ENCODE peak calls at places on chromosome 12, in nine cellular contexts. One of them, this sample, is unnamed.

GRCh38 chr12:132188451-132189298 is 44.4 kb downstream of the NOC4L start:
- DNase-seq in OCI-LY7: no peak
- DNase-seq in psoas muscle: no peak
- DNase-seq in endothelial cell of umbilical vein: no peak
- DNase-seq in mesendoderm: peak; percentile 31
- DNase-seq in CD8-positive, alpha-beta memory T cell: no peak
- DNase-seq in IMR-90: no peak
- DNase-seq in stomach: no peak
- DNase-seq in mammary epithelial cell: no peak
- DNase-seq in this sample: no peak

GRCh38 chr12:91332305-91332704 is 149.7 kb upstream of the DCN start:
- DNase-seq in psoas muscle: no peak
- DNase-seq in mesendoderm: no peak
- DNase-seq in OCI-LY7: no peak
- DNase-seq in CD8-positive, alpha-beta memory T cell: no peak
- DNase-seq in endothelial cell of umbilical vein: no peak
- DNase-seq in mammary epithelial cell: no peak
- DNase-seq in stomach: no peak
- DNase-seq in IMR-90: peak; percentile 34
- DNase-seq in this sample: no peak

GRCh38 chr12:105775351-105775750 is 363.4 kb downstream of the NUAK1 start:
- DNase-seq in endothelial cell of umbilical vein: peak; percentile 19
- DNase-seq in IMR-90: peak; percentile 23
- DNase-seq in mammary epithelial cell: peak; percentile 43
- DNase-seq in OCI-LY7: no peak
- DNase-seq in CD8-positive, alpha-beta memory T cell: no peak
- DNase-seq in mesendoderm: no peak
- DNase-seq in stomach: no peak
- DNase-seq in psoas muscle: no peak
- DNase-seq in this sample: no peak

GRCh38 chr12:103468837-103469236 is 26.9 kb downstream of the C12orf42 start:
- DNase-seq in psoas muscle: no peak
- DNase-seq in mammary epithelial cell: no peak
- DNase-seq in stomach: no peak
- DNase-seq in IMR-90: no peak
- DNase-seq in CD8-positive, alpha-beta memory T cell: no peak
- DNase-seq in mesendoderm: peak; percentile 23
- DNase-seq in endothelial cell of umbilical vein: no peak
- DNase-seq in OCI-LY7: no peak
- DNase-seq in this sample: no peak

GRCh38 chr12:85975716-85976115 is 101.6 kb downstream of the NTS start:
- DNase-seq in mesendoderm: no peak
- DNase-seq in IMR-90: no peak
- DNase-seq in stomach: no peak
- DNase-seq in endothelial cell of umbilical vein: peak; percentile 66
- DNase-seq in CD8-positive, alpha-beta memory T cell: no peak
- DNase-seq in OCI-LY7: no peak
- DNase-seq in psoas muscle: no peak
- DNase-seq in mammary epithelial cell: no peak
- DNase-seq in this sample: no peak

GRCh38 chr12:118603610-118604361 is 227.4 kb downstream of the SUDS3 start:
- DNase-seq in IMR-90: no peak
- DNase-seq in stomach: no peak
- DNase-seq in CD8-positive, alpha-beta memory T cell: no peak
- DNase-seq in mesendoderm: peak; percentile 27
- DNase-seq in OCI-LY7: no peak
- DNase-seq in endothelial cell of umbilical vein: no peak
- DNase-seq in psoas muscle: no peak
- DNase-seq in mammary epithelial cell: no peak
- DNase-seq in this sample: no peak

GRCh38 chr12:92973614-92974013 is 44.5 kb upstream of the EEA1 start:
- DNase-seq in IMR-90: peak; percentile 90
- DNase-seq in OCI-LY7: no peak
- DNase-seq in psoas muscle: no peak
- DNase-seq in stomach: no peak
- DNase-seq in mesendoderm: no peak
- DNase-seq in CD8-positive, alpha-beta memory T cell: no peak
- DNase-seq in endothelial cell of umbilical vein: no peak
- DNase-seq in mammary epithelial cell: peak; percentile 97
- DNase-seq in this sample: no peak

GRCh38 chr12:132108211-132108832 is 35.8 kb downstream of the DDX51 start:
- DNase-seq in psoas muscle: no peak
- DNase-seq in stomach: no peak
- DNase-seq in mesendoderm: peak; percentile 60
- DNase-seq in CD8-positive, alpha-beta memory T cell: no peak
- DNase-seq in endothelial cell of umbilical vein: no peak
- DNase-seq in OCI-LY7: no peak
- DNase-seq in mammary epithelial cell: no peak
- DNase-seq in IMR-90: no peak
- DNase-seq in this sample: no peak

GRCh38 chr12:123942277-123942653 is 30.4 kb downstream of the CCDC92 start:
- DNase-seq in CD8-positive, alpha-beta memory T cell: no peak
- DNase-seq in psoas muscle: no peak
- DNase-seq in OCI-LY7: no peak
- DNase-seq in mesendoderm: no peak
- DNase-seq in mammary epithelial cell: peak; percentile 9
- DNase-seq in stomach: no peak
- DNase-seq in IMR-90: peak; percentile 90
- DNase-seq in endothelial cell of umbilical vein: peak; percentile 27
- DNase-seq in this sample: no peak

GRCh38 chr12:45191239-45191638 is 24.7 kb upstream of the ANO6 start:
- DNase-seq in OCI-LY7: no peak
- DNase-seq in CD8-positive, alpha-beta memory T cell: no peak
- DNase-seq in IMR-90: peak; percentile 49
- DNase-seq in psoas muscle: no peak
- DNase-seq in stomach: no peak
- DNase-seq in mesendoderm: no peak
- DNase-seq in endothelial cell of umbilical vein: peak; percentile 35
- DNase-seq in mammary epithelial cell: peak; percentile 29
- DNase-seq in this sample: no peak

GRCh38 chr12:79844693-79845092 is 90.2 kb downstream of the PPP1R12A start:
- DNase-seq in CD8-positive, alpha-beta memory T cell: no peak
- DNase-seq in mesendoderm: peak; percentile 99
- DNase-seq in endothelial cell of umbilical vein: peak; percentile 95
- DNase-seq in psoas muscle: no peak
- DNase-seq in OCI-LY7: no peak
- DNase-seq in IMR-90: peak; percentile 91
- DNase-seq in stomach: no peak
- DNase-seq in mammary epithelial cell: peak; percentile 67
- DNase-seq in this sample: no peak

GRCh38 chr12:49880756-49881390 is 22.8 kb downstream of the FAIM2 start:
- DNase-seq in endothelial cell of umbilical vein: no peak
- DNase-seq in stomach: no peak
- DNase-seq in psoas muscle: peak; percentile 15
- DNase-seq in mammary epithelial cell: no peak
- DNase-seq in mesendoderm: no peak
- DNase-seq in OCI-LY7: no peak
- DNase-seq in IMR-90: no peak
- DNase-seq in CD8-positive, alpha-beta memory T cell: no peak
- DNase-seq in this sample: no peak

GRCh38 chr12:83161451-83161850 is 474.7 kb downstream of the TMTC2 start:
- DNase-seq in IMR-90: peak; percentile 4
- DNase-seq in CD8-positive, alpha-beta memory T cell: no peak
- DNase-seq in OCI-LY7: no peak
- DNase-seq in psoas muscle: no peak
- DNase-seq in endothelial cell of umbilical vein: no peak
- DNase-seq in mesendoderm: no peak
- DNase-seq in mammary epithelial cell: peak; percentile 89
- DNase-seq in stomach: no peak
- DNase-seq in this sample: no peak

GRCh38 chr12:93403988-93404803 is 26.5 kb downstream of the NUDT4 start:
- DNase-seq in mammary epithelial cell: no peak
- DNase-seq in endothelial cell of umbilical vein: no peak
- DNase-seq in mesendoderm: no peak
- DNase-seq in OCI-LY7: no peak
- DNase-seq in CD8-positive, alpha-beta memory T cell: no peak
- DNase-seq in stomach: no peak
- DNase-seq in psoas muscle: no peak
- DNase-seq in IMR-90: peak; percentile 61
- DNase-seq in this sample: no peak

GRCh38 chr12:132886529-132887477 is 602 bp downstream of the CHFR start:
- DNase-seq in mammary epithelial cell: peak; percentile 6
- DNase-seq in IMR-90: peak; percentile 4
- DNase-seq in CD8-positive, alpha-beta memory T cell: no peak
- DNase-seq in stomach: peak; percentile 27
- DNase-seq in mesendoderm: peak; percentile 47
- DNase-seq in OCI-LY7: no peak
- DNase-seq in psoas muscle: no peak
- DNase-seq in endothelial cell of umbilical vein: peak; percentile 17
- DNase-seq in this sample: no peak

GRCh38 chr12:8860165-8860961 is 37.9 kb downstream of the A2ML1 start:
- DNase-seq in OCI-LY7: peak; percentile 62
- DNase-seq in stomach: peak; percentile 34
- DNase-seq in mammary epithelial cell: peak; percentile 50
- DNase-seq in CD8-positive, alpha-beta memory T cell: peak; percentile 21
- DNase-seq in endothelial cell of umbilical vein: peak; percentile 59
- DNase-seq in mesendoderm: peak; percentile 91
- DNase-seq in psoas muscle: peak; percentile 63
- DNase-seq in IMR-90: peak; percentile 54
- DNase-seq in this sample: no peak

DNA sequence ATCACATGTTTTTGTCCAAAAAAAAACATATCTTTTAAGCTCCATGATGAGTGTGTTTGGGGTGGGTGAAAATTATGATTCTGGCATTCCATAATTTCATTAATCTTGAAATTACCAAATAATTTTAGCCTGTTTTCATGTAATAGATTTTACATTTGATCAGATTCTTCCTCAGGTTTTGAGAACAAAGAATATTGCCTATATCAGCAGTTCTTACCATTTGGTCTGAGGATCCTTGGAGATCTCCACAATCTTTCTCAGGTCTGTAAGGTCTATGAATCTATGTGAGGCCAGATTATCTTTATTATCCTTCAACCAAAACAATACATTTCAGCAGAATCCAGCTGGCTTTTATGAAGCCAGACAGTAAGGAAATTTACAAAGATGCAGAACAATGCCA is 373.3 kb upstream of the E2F7 start:
- DNase-seq in CD8-positive, alpha-beta memory T cell: no peak
- DNase-seq in endothelial cell of umbilical vein: no peak
- DNase-seq in mesendoderm: no peak
- DNase-seq in OCI-LY7: no peak
- DNase-seq in psoas muscle: no peak
- DNase-seq in IMR-90: no peak
- DNase-seq in mammary epithelial cell: no peak
- DNase-seq in stomach: no peak
- DNase-seq in this sample: no peak
- H3K4me1 ChIP-seq in CD8-positive, alpha-beta memory T cell: no peaks in the 10 kb centered on the region
- H3K4me1 ChIP-seq in endothelial cell of umbilical vein: no peaks in the 10 kb centered on the region
- H3K4me1 ChIP-seq in mesendoderm: no peaks in the 10 kb centered on the region
- H3K4me1 ChIP-seq in OCI-LY7: no peaks in the 10 kb centered on the region
- H3K4me1 ChIP-seq in psoas muscle: no peaks in the 10 kb centered on the region
- H3K4me1 ChIP-seq in IMR-90: no peaks in the 10 kb centered on the region
- H3K4me1 ChIP-seq in mammary epithelial cell: no peaks in the 10 kb centered on the region
- H3K4me1 ChIP-seq in stomach: no peaks in the 10 kb centered on the region
- H3K4me1 ChIP-seq in this sample: no peaks in the 10 kb centered on the region

DNA sequence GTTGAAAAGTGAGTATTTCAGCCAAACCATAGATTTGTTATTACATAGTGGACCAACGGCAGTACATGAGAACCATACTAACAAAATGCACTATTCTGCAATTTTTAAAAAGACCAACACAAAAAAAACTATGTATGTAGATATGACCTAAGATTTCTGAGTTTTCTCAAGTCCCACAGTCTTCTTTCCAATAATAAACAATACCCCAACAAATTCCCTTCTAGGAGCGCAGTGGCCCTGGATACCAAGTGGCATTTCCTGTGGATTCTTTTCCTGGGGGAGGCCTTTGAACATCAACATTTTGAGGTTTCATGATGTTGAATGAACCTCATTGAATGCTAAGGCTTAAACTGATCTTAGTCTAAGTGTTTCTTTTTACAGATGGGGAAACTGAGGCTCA is 210.5 kb downstream of the BCAT1 start:
- DNase-seq in mammary epithelial cell: no peak
- DNase-seq in OCI-LY7: no peak
- DNase-seq in stomach: no peak
- DNase-seq in IMR-90: peak; percentile 40
- DNase-seq in endothelial cell of umbilical vein: no peak
- DNase-seq in psoas muscle: no peak
- DNase-seq in mesendoderm: no peak
- DNase-seq in CD8-positive, alpha-beta memory T cell: no peak
- DNase-seq in this sample: no peak
- H3K27ac ChIP-seq in mammary epithelial cell: no peak overlapping the region
- H3K27ac ChIP-seq in OCI-LY7: no peak overlapping the region
- H3K27ac ChIP-seq in stomach: no peak overlapping the region
- H3K27ac ChIP-seq in IMR-90: no peak overlapping the region
- H3K27ac ChIP-seq in endothelial cell of umbilical vein: no peak overlapping the region
- H3K27ac ChIP-seq in psoas muscle: no peak overlapping the region
- H3K27ac ChIP-seq in mesendoderm: no peak overlapping the region
- H3K27ac ChIP-seq in CD8-positive, alpha-beta memory T cell: no peak overlapping the region
- H3K27ac ChIP-seq in this sample: no peak overlapping the region

DNA sequence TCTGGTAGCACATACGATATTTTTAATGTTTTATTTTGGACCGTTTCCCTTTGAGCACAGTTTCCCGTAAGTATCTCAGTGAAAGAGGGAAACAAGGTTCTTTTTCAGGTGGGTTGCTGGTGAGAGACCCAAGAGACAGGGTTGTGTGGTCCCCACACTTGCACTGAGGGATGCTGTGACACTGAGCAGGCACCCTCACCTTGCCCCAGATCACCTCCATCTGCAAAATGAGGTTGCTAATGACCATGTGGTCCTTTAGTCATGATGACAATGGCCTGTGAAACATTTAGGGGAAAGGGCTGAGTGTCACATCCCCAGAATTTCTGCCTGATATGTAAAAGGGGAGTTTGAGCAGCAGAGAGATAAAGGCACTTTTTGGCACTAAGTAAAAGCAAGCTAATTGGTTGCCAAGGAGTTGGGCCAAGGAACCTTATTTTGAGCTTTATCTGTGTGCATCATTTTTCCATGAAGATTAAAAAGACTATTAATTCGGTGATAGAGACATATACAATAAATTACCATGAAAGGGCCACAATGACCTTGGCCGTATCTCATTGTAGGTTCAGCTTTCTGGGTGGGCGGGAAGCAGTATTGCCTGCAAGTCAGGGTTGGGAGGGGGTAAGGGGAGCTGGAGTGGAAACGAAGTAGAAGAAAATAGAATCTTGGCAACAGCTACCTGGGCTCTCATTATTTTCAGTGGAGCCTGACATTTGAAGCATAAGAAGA is 4.5 kb downstream of the CCND2 start:
- DNase-seq in endothelial cell of umbilical vein: no peak
- DNase-seq in OCI-LY7: no peak
- DNase-seq in mesendoderm: no peak
- DNase-seq in CD8-positive, alpha-beta memory T cell: no peak
- DNase-seq in mammary epithelial cell: no peak
- DNase-seq in IMR-90: no peak
- DNase-seq in psoas muscle: no peak
- DNase-seq in stomach: no peak
- DNase-seq in this sample: no peak
- H3K4me1 ChIP-seq in endothelial cell of umbilical vein: peaks cover 3% of the 10 kb centered on the region
- H3K4me1 ChIP-seq in OCI-LY7: no peaks in the 10 kb centered on the region
- H3K4me1 ChIP-seq in mesendoderm: peaks cover 10% of the 10 kb centered on the region
- H3K4me1 ChIP-seq in CD8-positive, alpha-beta memory T cell: peaks cover 59% of the 10 kb centered on the region
- H3K4me1 ChIP-seq in mammary epithelial cell: peaks cover 30% of the 10 kb centered on the region
- H3K4me1 ChIP-seq in IMR-90: no peaks in the 10 kb centered on the region
- H3K4me1 ChIP-seq in psoas muscle: peaks cover 24% of the 10 kb centered on the region
- H3K4me1 ChIP-seq in stomach: peaks cover 93% of the 10 kb centered on the region
- H3K4me1 ChIP-seq in this sample: peaks cover 50% of the 10 kb centered on the region

DNA sequence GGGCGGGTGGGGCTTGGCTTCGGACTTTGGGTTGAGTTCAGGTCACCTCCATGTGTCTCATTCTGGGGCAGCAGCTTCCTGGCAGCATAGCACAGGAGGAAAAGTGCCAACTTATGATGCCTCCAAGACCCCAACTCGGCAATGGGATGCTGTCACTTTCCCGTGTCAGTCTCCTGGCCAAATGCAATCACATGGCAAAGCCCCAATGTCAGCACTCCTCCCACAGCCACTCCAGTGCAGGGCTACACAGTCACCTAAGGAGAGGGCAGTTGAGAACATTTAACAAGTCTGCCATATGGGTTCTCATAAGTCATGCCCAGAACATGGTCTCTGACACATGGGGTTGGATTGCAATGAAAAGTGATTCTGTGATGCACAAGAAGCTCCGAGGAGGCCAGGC is 26.7 kb downstream of the ELK3 start:
- DNase-seq in IMR-90: peak; percentile 67
- DNase-seq in CD8-positive, alpha-beta memory T cell: no peak
- DNase-seq in stomach: no peak
- DNase-seq in OCI-LY7: no peak
- DNase-seq in mesendoderm: no peak
- DNase-seq in endothelial cell of umbilical vein: no peak
- DNase-seq in mammary epithelial cell: peak; percentile 71
- DNase-seq in psoas muscle: no peak
- DNase-seq in this sample: no peak
- H3K27ac ChIP-seq in IMR-90: no peak overlapping the region
- H3K27ac ChIP-seq in CD8-positive, alpha-beta memory T cell: no peak overlapping the region
- H3K27ac ChIP-seq in stomach: no peak overlapping the region
- H3K27ac ChIP-seq in OCI-LY7: no peak overlapping the region
- H3K27ac ChIP-seq in mesendoderm: no peak overlapping the region
- H3K27ac ChIP-seq in endothelial cell of umbilical vein: peak overlapping the region; percentile 90
- H3K27ac ChIP-seq in mammary epithelial cell: peak overlapping the region; percentile 100
- H3K27ac ChIP-seq in psoas muscle: no peak overlapping the region
- H3K27ac ChIP-seq in this sample: no peak overlapping the region